ENCODE peak calls at places on chromosome 2, in eight cellular contexts. B is stimulated activated CD4-positive, alpha-beta T cell treated with anti-CD3 and anti-CD28 coated beads, TNF-alpha, amount 100 ng/mL, for 4 hours; C is tibial nerve; O is activated T-helper 1 cell treated with anti-CD3 and anti-CD28 coated beads, Interleukin-12 subunit alpha, Interleukin-12 subunit beta, Interleukin-2, Interleukin-4 antibody, amounts not matched to agents 30 ng/mL and 10 ng/mL and 1 ng/mL, durations not matched to agents 14 hours and 24 hours and 36 hours; D is NCI-H2107; N is HCEC 1CT; G is heart right ventricle; M is mesothelial cell of epicardium. H is an unnamed sample.

GRCh38 chr2:237184192-237184922 is 98.7 kb downstream of the COPS8 start:
- DNase-seq in B (no peak), C (no peak), O (no peak), D (no peak), N (peak), G (no peak), M (no peak), H (no peak)

GRCh38 chr2:197211881-197212342 is 98.7 kb downstream of the ANKRD44 start:
- DNase-seq in B (no peak), C (no peak), O (no peak), D (no peak), N (no peak), G (no peak), M (no peak), H (no peak)

GRCh38 chr2:227450921-227451654 is 20.9 kb upstream of the AGFG1 start:
- DNase-seq in B (no peak), C (no peak), O (no peak), D (no peak), N (no peak), G (no peak), M (no peak), H (no peak)

GRCh38 chr2:72897785-72898184 is 10.6 kb downstream of the SPR start:
- DNase-seq in B (no peak), C (no peak), O (no peak), D (no peak), N (no peak), G (no peak), M (no peak), H (no peak)

GRCh38 chr2:104487381-104487780 is 366.5 kb upstream of the POU3F3 start:
- DNase-seq in B (no peak), C (no peak), O (no peak), D (no peak), N (no peak), G (no peak), M (no peak), H (no peak)

GRCh38 chr2:60550151-60550983 is 3.1 kb downstream of the BCL11A start:
- DNase-seq in B (no peak), C (no peak), O (no peak), D (no peak), N (peak), G (peak), M (peak), H (peak)

GRCh38 chr2:10568721-10569432 is 120.8 kb upstream of the ODC1 start:
- DNase-seq in B (no peak), C (no peak), O (no peak), D (no peak), N (no peak), G (no peak), M (no peak), H (no peak)

GRCh38 chr2:26008851-26009566 is 24.9 kb upstream of the RAB10 start:
- DNase-seq in B (no peak), C (no peak), O (no peak), D (no peak), N (peak), G (no peak), M (no peak), H (peak)

GRCh38 chr2:230944123-230944653 is 19.1 kb upstream of the GPR55 start:
- DNase-seq in B (no peak), C (no peak), O (no peak), D (no peak), N (no peak), G (no peak), M (no peak), H (no peak)

GRCh38 chr2:12824304-12824761 is 107.6 kb downstream of the TRIB2 start:
- DNase-seq in B (no peak), C (no peak), O (no peak), D (no peak), N (peak), G (peak), M (no peak), H (no peak)

GRCh38 chr2:191486584-191487320 is 191.2 kb upstream of the NABP1 start:
- DNase-seq in B (no peak), C (no peak), O (no peak), D (no peak), N (peak), G (no peak), M (no peak), H (no peak)

GRCh38 chr2:160380000-160380570 is 113.5 kb downstream of the RBMS1 start:
- DNase-seq in B (no peak), C (no peak), O (no peak), D (no peak), N (no peak), G (no peak), M (no peak), H (no peak)

GRCh38 chr2:241329669-241330615 is 14.2 kb downstream of the SEPTIN2 start:
- DNase-seq in B (no peak), C (no peak), O (no peak), D (no peak), N (no peak), G (no peak), M (no peak), H (no peak)

H was measured in suprapubic skin.